ENCODE peak calls at places on chromosome 20, in nine cellular contexts. H, A, E, D, C, T, M, O and Z are unnamed samples.

GRCh38 chr20:53926428-53927028 is 143.9 kb downstream of the BCAS1 start:
- DNase-seq in T (peak), M (peak), H (peak), O (no peak), C (peak), A (no peak), E (peak), D (no peak), Z (peak)

GRCh38 chr20:49569403-49570115 is 1.6 kb upstream of the PTGIS start:
- DNase-seq in H (no peak), D (no peak), A (peak), C (no peak), M (peak), E (no peak), O (no peak), T (peak), Z (no peak)

GRCh38 chr20:36399147-36399968 is 93.2 kb downstream of the DLGAP4 start:
- DNase-seq in A (no peak), H (peak), C (peak), M (no peak), T (peak), E (no peak), O (peak), D (peak), Z (peak)

GRCh38 chr20:44720994-44721784 is 6.0 kb downstream of the CCN5 start:
- DNase-seq in D (no peak), A (peak), O (no peak), E (no peak), C (peak), H (peak), M (peak), T (peak), Z (no peak)

GRCh38 chr20:46063652-46064054 is 26.1 kb downstream of the NCOA5 start:
- DNase-seq in H (no peak), T (no peak), O (no peak), A (no peak), M (no peak), E (no peak), C (no peak), D (no peak), Z (peak)

GRCh38 chr20:1299522-1299921 is 29.4 kb downstream of the SDCBP2 start:
- DNase-seq in O (no peak), D (peak), T (no peak), C (no peak), E (no peak), M (no peak), A (no peak), H (no peak), Z (peak)

GRCh38 chr20:54092021-54092420 is 21.6 kb upstream of the BCAS1 start:
- DNase-seq in A (no peak), D (no peak), E (no peak), C (no peak), H (no peak), M (no peak), O (no peak), T (no peak), Z (no peak)

GRCh38 chr20:37352611-37352980 is 6.7 kb downstream of the SRC start:
- DNase-seq in M (no peak), T (no peak), E (peak), C (no peak), O (no peak), D (peak), A (no peak), H (no peak), Z (no peak)

GRCh38 chr20:33164763-33165095 is 3.2 kb upstream of the BPIFA2 start:
- DNase-seq in T (no peak), D (no peak), M (no peak), O (no peak), C (no peak), A (no peak), H (no peak), E (no peak), Z (no peak)

GRCh38 chr20:36472656-36473071 is 68.7 kb upstream of the MYL9 start:
- DNase-seq in O (peak), A (peak), H (peak), D (no peak), T (no peak), E (peak), M (no peak), C (no peak), Z (no peak)

GRCh38 chr20:11766961-11767360 is 150.7 kb upstream of the BTBD3 start:
- DNase-seq in E (no peak), C (no peak), M (no peak), T (no peak), O (no peak), D (no peak), A (no peak), H (peak), Z (no peak)

GRCh38 chr20:45842169-45842812 is 8.7 kb downstream of the SNX21 start:
- DNase-seq in M (peak), T (peak), C (peak), E (peak), H (no peak), A (peak), O (no peak), D (no peak), Z (peak)

GRCh38 chr20:58544301-58544700 is 29.1 kb upstream of the APCDD1L start:
- DNase-seq in H (no peak), D (no peak), T (no peak), A (no peak), O (no peak), M (no peak), E (no peak), C (no peak), Z (no peak)

GRCh38 chr20:49353348-49353747 is 75.5 kb upstream of the ZNFX1 start:
- DNase-seq in H (no peak), M (no peak), E (no peak), D (no peak), C (no peak), T (no peak), A (no peak), O (no peak), Z (no peak)

GRCh38 chr20:47256665-47257236 is 99.7 kb downstream of the ZMYND8 start:
- DNase-seq in M (peak), O (no peak), C (peak), D (no peak), H (peak), T (peak), E (no peak), A (no peak), Z (no peak)

GRCh38 chr20:48949304-48950170 is 28.0 kb downstream of the ARFGEF2 start:
- DNase-seq in A (no peak), E (no peak), H (no peak), D (no peak), M (no peak), O (no peak), C (no peak), T (no peak), Z (no peak)

DNA sequence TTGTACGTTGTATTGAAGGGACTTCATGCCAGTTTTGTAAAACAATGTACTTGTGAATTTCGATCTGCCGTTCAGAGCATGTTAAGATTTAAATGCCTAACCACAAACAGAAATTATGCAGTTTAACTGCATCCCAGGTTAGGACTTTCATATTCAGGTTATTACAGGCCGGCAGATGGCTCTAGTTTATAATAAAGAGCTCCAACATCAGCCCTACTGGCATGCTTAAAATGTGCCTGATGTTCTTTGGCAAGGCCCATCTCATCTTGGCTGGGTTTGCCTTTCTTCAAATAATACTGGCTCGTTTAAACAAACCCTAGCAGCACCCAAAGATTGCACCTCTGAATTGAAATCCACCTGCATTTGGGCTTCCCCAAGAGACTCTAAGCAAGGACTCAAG is 169.3 kb upstream of the RIN2 start:
- DNase-seq in A (peak), O (no peak), M (peak), E (no peak), D (no peak), H (no peak), C (no peak), T (no peak), Z (no peak)
- TF ChIP-seq CTCF in A (peak), O (peak), M (no peak), E (no peak), D (no peak), H (no peak), C (no peak), T (no peak), Z (no peak)

GRCh38 chr20:61980647-61981583 is 84.8 kb downstream of the TAF4 start:
- DNase-seq in H (no peak), T (peak), M (peak), C (peak), D (peak), O (peak), E (no peak), A (no peak), Z (no peak)
- TF ChIP-seq CTCF in H (peak), T (peak), M (peak), C (peak), D (peak), O (peak), E (peak), A (peak), Z (peak)

DNA sequence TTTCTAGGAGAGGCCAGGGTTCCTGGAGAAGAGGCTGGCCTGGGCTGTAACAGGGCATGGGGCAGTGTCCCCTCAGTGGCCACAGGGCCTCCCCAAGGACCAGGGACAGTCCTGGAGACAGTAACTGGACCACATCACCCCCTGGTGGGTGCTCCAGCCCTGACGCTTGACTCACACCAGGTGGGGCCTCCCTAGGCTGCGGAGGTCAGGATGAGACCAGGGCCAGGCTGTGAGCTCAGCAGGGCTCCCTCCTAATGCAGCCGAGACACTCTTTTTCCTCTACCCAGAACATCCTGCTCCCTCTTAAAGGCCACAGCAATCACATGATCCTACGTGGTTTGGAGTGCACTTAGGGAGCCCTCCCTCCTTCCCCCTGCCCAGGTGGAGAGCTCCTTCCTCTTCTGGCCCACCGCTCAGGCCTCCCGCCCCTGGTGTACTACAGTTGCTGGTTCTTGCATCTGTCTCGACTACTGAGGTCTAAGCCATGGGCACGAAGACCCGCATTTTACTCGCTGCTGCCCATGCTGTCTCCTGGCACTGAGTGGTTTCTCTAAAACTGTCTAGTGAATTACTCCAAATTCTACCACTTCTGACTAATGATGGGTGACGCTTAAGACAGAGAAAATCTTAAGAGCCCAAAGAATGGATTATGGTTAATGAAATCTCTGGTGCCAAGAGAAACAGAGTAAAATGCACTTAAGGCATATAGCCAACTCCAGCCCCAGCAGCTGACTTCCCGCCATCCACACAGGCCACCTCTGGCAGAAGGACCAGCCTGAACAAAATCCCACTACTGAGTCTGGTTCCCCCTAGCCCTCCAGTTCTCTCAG is 166.1 kb upstream of the CST7 start:
- DNase-seq in O (no peak), H (no peak), A (no peak), T (peak), C (no peak), M (no peak), D (peak), E (no peak), Z (no peak)
- TF ChIP-seq CTCF in O (no peak), H (no peak), A (no peak), T (peak), C (peak), M (no peak), D (peak), E (no peak), Z (no peak)

GRCh38 chr20:40883097-40883496 is 145.5 kb upstream of the TOP1 start:
- DNase-seq in A (no peak), T (no peak), M (no peak), C (no peak), D (peak), O (peak), H (no peak), E (no peak), Z (no peak)

GRCh38 chr20:40882173-40882572 is 146.4 kb upstream of the TOP1 start:
- DNase-seq in H (no peak), D (no peak), M (no peak), A (no peak), C (no peak), O (no peak), E (no peak), T (no peak), Z (no peak)

GRCh38 chr20:40880716-40881104 is 147.9 kb upstream of the TOP1 start:
- DNase-seq in C (no peak), M (no peak), D (no peak), A (no peak), O (no peak), E (no peak), T (no peak), H (no peak), Z (no peak)

GRCh38 chr20:40880063-40880715 is 148.4 kb upstream of the TOP1 start:
- DNase-seq in E (no peak), M (no peak), D (no peak), A (no peak), O (no peak), C (no peak), T (peak), H (peak), Z (no peak)
- TF ChIP-seq CTCF in E (no peak), M (peak), D (no peak), A (no peak), O (no peak), C (no peak), T (peak), H (peak), Z (no peak)

GRCh38 chr20:34311118-34312023 is 8.2 kb upstream of the AHCY start:
- DNase-seq in M (no peak), C (no peak), O (no peak), A (no peak), E (no peak), D (no peak), H (no peak), T (peak), Z (no peak)
- TF ChIP-seq CTCF in M (peak), C (peak), O (peak), A (no peak), E (no peak), D (no peak), H (peak), T (peak), Z (no peak)

DNA sequence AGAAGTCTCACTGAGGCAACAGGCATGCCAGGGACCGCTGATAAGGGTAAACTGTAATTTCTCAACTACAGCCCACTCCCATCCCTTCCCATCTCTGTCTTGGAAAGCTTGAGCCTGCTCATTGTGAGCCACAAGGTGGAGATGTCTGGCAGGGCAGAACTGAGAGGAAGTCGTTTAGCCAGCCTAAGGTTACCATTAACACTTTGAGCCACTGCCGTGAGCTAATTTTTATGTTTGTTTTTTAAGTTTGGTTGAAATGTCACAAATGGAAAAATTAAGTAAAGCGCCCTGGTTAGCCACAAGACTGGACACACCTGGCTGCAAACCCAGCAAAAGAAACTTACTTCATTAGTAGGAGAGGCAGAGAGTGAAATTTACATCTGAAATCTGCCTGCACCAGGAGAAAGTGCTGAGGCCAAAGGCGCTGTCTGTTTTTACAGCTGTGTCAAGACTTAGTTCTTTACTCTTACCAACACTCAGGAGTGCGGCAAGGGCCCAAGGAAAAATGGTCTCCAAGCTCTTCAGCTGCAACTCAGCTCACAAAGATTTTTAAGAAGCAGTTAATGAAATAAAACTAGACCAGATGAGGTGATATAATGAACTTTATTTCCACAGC is 50.0 kb upstream of the FAM83C start:
- DNase-seq in D (no peak), M (peak), O (no peak), H (no peak), A (no peak), C (peak), E (no peak), T (peak), Z (no peak)
- TF ChIP-seq CTCF in D (peak), M (peak), O (peak), H (peak), A (no peak), C (peak), E (no peak), T (peak), Z (peak)

DNA sequence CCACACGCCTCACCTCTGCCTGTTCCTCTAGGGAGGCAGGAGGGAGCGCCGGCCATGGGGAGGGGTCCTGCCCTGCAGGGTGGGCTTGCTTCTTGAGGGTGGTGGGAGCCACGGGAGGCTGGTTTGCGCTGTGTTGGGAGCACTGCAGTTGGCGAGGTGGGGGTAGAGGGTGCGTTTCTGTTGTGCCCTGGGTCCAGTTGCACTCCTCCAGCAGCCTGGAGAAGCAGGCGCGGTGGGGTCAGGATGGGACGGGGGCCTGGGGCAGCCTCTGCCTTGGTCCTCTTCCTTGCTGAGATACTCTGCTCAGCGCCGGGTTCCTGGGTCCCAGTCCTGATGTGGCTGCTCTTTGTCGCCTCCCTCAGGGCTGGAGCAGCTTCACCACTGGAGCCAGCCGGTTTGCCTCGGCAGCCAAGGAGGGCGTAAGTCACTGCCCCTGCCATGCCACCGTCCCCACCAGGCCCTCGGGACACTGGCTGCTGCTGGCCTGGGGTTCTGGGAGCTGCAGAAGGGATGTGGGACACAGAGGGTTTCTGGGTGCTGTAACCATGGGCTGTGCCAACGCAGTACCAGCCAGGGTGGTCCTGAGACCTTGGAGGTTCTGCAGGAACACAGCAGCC is 8.4 kb downstream of the ARFGAP1 start:
- DNase-seq in T (no peak), O (no peak), E (no peak), A (no peak), D (peak), C (no peak), M (no peak), H (no peak), Z (no peak)
- TF ChIP-seq CTCF in T (peak), O (no peak), E (no peak), A (no peak), D (peak), C (peak), M (peak), H (peak), Z (no peak)

DNA sequence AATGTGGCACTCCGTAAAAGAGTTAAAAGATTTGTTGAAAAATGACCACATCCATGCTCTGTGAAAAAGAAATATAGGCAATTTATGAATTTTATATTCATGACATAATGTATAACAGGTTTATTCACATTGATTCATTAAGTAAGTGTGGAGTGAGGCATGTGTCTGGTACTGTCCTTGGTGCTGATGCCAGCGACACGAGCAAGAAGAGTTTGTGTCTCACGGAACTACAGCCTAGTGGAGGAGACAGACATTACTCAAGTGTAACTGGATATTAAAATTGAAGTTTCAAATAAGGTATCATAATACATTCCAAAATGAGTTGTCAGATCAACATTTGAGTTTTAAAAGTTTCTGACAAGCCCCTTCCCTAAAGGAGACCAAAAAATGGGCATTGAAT is 158.2 kb upstream of the PRND start:
- DNase-seq in A (no peak), E (no peak), H (peak), C (peak), M (peak), T (peak), D (no peak), O (no peak), Z (no peak)
- TF ChIP-seq CTCF in A (no peak), E (no peak), H (peak), C (peak), M (peak), T (peak), D (peak), O (no peak), Z (no peak)

GRCh38 chr20:34834459-34834893 is 9.0 kb upstream of the NCOA6 start:
- DNase-seq in H (peak), M (peak), E (no peak), C (peak), A (no peak), D (peak), T (peak), O (no peak), Z (peak)
- TF ChIP-seq CTCF in H (peak), M (peak), E (peak), C (peak), A (peak), D (peak), T (peak), O (peak), Z (peak)